ENCODE peak calls at places on chromosomes 7 and 10, in four cellular contexts. C is K562, T is GM12878, A is H1. R is an unnamed sample.

GRCh38 chr7:143382791-143383641 is 1.9 kb downstream of the ZYX start:
- DNase-seq in C (no peak), A (no peak), T (no peak), R (no peak)

GRCh38 chr10:22682237-22683192 is 31.9 kb downstream of the PIP4K2A start:
- DNase-seq in T (peak), C (no peak), A (no peak), R (peak)

GRCh38 chr10:31602541-31603244 is 283.7 kb downstream of the ZEB1 start:
- DNase-seq in A (no peak), T (no peak), C (no peak), R (no peak)

GRCh38 chr7:35729061-35729783 is 34.3 kb upstream of the HERPUD2 start:
- DNase-seq in T (peak), A (no peak), C (no peak), R (no peak)

GRCh38 chr7:130154131-130154500 is 51.1 kb downstream of the TMEM209 start:
- DNase-seq in C (no peak), T (no peak), A (no peak), R (no peak)

GRCh38 chr7:6647541-6647940 is 10.4 kb downstream of the ZNF316 start:
- DNase-seq in C (no peak), T (no peak), A (no peak), R (no peak)

GRCh38 chr10:51369903-51370302 is 295.6 kb downstream of the PRKG1 start:
- DNase-seq in A (no peak), T (no peak), C (no peak), R (no peak)

GRCh38 chr7:75732764-75733630 is 5.7 kb downstream of the HIP1 start:
- DNase-seq in T (no peak), C (peak), A (no peak), R (no peak)

GRCh38 chr10:28722065-28722803 is 44.9 kb downstream of the BAMBI start:
- DNase-seq in T (no peak), A (peak), C (no peak), R (no peak)

GRCh38 chr10:97830064-97830463 is 19.6 kb upstream of the GOLGA7B start:
- DNase-seq in A (no peak), T (no peak), C (no peak), R (no peak)

GRCh38 chr7:106064836-106065559 is 47.1 kb downstream of the SYPL1 start:
- DNase-seq in T (no peak), C (peak), A (no peak), R (peak)

GRCh38 chr10:61170594-61170993 is 226.6 kb upstream of the RHOBTB1 start:
- DNase-seq in A (no peak), C (no peak), T (no peak), R (no peak)

GRCh38 chr10:30182191-30183075 is 123.0 kb upstream of the JCAD start:
- DNase-seq in C (no peak), A (no peak), T (no peak), R (peak)

GRCh38 chr10:120586471-120586872 is 129.4 kb downstream of the PLPP4 start:
- DNase-seq in C (no peak), T (no peak), A (no peak), R (no peak)

GRCh38 chr7:77313876-77314480 is 102.2 kb downstream of the GSAP start:
- DNase-seq in C (no peak), T (no peak), A (no peak), R (no peak)

GRCh38 chr7:5420108-5420840 is 3.4 kb downstream of the TNRC18 start:
- DNase-seq in T (no peak), C (no peak), A (no peak), R (no peak)

GRCh38 chr10:117007080-117007479 is 2.1 kb upstream of the SHTN1 start:
- DNase-seq in A (no peak), C (peak), T (no peak), R (peak)

GRCh38 chr7:14899065-14899464 is 3.5 kb downstream of the DGKB start:
- DNase-seq in A (no peak), C (no peak), T (no peak), R (no peak)

GRCh38 chr7:29177963-29178612 is 16.5 kb upstream of the CHN2 start:
- DNase-seq in A (no peak), T (no peak), C (no peak), R (no peak)

GRCh38 chr10:77643795-77644468 is 6.3 kb upstream of the KCNMA1 start:
- DNase-seq in T (no peak), C (peak), A (no peak), R (peak)

GRCh38 chr7:471866-472639 is 47.6 kb downstream of the PDGFA start:
- DNase-seq in C (peak), A (no peak), T (no peak), R (peak)

GRCh38 chr10:86446424-86446823 is 75.2 kb downstream of the WAPL start:
- DNase-seq in C (no peak), T (no peak), A (no peak), R (no peak)

GRCh38 chr7:21338728-21339164 is 89.1 kb upstream of the SP4 start:
- DNase-seq in A (no peak), C (no peak), T (no peak), R (no peak)

GRCh38 chr10:86074294-86074693 is 292.3 kb downstream of the GRID1 start:
- DNase-seq in A (no peak), C (no peak), T (no peak), R (no peak)

GRCh38 chr10:109902992-109903947 is 20.0 kb downstream of the XPNPEP1 start:
- DNase-seq in T (no peak), A (no peak), C (no peak), R (no peak)

GRCh38 chr7:121103579-121103978 is 115.1 kb downstream of the CPED1 start:
- DNase-seq in A (no peak), T (no peak), C (no peak), R (no peak)

GRCh38 chr7:25098096-25099046 is 26.7 kb downstream of the CYCS start:
- DNase-seq in C (peak), A (peak), T (no peak), R (peak)

GRCh38 chr10:7700577-7701125 is 2.5 kb upstream of the ITIH2 start:
- DNase-seq in A (no peak), C (no peak), T (no peak), R (peak)

GRCh38 chr7:143382126-143382790 is 1.1 kb downstream of the ZYX start:
- DNase-seq in T (no peak), A (no peak), C (no peak), R (no peak)

GRCh38 chr7:115728518-115728917 is 302.0 kb downstream of the TFEC start:
- DNase-seq in A (no peak), T (no peak), C (no peak), R (no peak)

GRCh38 chr7:115734643-115735042 is 295.9 kb downstream of the TFEC start:
- DNase-seq in C (no peak), A (no peak), T (no peak), R (no peak)

GRCh38 chr7:115731796-115732471 is 298.6 kb downstream of the TFEC start:
- DNase-seq in A (no peak), T (no peak), C (no peak), R (no peak)
- TF ChIP-seq RFX5 in A (no peak), T (no peak), C (no peak), R (no peak)

DNA sequence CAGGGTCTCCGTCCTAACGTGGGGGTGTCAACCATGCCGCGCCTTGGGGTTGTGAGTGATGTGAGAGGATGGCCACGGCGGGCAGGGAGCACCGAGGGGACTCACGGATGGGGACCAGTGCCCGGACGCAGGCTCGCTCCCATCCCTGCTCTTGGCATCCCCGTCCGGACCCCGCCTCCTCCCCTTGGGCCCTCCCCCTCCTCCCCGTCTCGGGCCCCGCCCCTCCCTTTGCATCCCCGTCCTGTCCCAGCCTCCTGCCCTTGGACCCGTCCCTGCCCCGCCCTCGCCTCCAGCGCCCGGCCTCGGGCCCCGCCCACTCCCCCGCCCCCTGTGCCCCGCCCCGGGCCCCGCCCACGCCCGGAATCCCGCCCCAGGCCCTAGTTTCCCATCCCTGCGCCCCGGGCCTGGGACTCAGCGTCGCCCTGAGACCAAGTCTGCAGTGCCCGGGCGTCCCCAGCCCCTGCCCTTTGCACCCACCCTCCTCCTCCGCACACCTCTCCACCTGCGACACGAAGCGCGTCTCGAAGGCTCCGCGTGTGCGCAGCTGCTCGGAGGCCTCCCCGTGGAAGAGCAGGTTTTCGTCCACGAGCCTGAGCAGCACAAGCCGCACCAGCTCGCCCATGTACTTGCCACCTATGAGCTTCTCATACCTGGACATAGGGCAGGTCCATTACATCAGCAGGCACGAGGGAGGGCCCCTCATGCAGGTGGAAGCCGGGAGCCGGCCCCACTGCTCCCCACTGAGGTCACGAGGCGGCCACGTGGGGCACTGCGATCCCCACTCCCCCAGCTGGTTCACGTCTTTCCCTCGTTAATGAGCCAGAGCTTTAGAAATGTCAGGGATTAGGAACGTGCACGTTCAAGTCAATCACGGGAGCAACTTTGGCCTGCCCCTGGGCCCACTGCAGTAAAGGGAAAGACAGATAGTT is 5.1 kb upstream of the MYL7 start:
- DNase-seq in T (no peak), C (peak), A (peak), R (no peak)
- TF ChIP-seq SRF in T (no peak), C (no peak), A (no peak), R (no peak)

DNA sequence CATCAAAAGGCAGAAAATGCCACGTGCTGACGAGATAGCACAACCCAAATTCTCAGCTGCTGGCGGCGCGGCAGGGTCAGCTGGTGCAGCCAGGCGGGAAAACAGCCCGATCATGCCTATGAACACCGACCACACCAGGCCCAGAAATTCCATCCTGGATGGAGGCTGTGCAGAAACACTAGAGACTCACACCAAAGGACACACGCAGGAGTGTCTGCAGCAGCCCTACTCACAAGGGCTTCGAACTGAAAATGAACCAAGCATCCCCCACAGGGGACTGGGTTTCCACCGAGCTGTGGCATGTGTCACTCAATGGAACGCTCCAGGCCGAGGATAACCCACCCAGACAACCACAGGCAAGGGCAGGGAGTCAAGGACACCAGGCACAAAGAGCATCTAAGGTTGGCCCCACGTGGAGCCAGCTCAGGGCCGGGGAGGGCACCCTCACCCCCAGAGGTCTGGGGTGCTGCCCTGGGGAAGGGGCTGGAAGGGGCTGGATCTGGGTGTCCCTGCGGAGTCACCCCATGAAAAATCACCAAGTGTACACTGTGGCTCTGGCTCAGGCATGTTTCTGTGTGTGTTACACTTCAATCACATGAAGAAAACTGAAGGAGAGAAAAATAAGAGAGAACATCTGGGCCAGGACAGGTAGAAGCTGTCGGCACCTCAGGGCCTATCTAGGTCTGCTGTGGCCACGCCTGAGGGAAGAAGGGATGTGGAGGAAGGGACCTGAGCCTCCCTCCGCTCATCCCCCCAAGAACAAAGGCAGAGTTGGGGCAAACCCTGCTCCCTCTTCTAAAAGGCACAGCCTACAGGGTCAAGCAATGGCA is 33.0 kb downstream of the RASGEF1A start:
- DNase-seq in T (no peak), A (no peak), C (no peak), R (no peak)
- TF ChIP-seq RFX5 in T (no peak), A (no peak), C (no peak), R (no peak)

GRCh38 chr7:111784311-111784710 is 222.0 kb upstream of the IMMP2L start:
- DNase-seq in C (no peak), A (no peak), T (no peak), R (no peak)

GRCh38 chr7:111784971-111785575 is 222.8 kb upstream of the IMMP2L start:
- DNase-seq in T (no peak), A (no peak), C (no peak), R (no peak)

GRCh38 chr7:111789880-111790279 is 227.6 kb upstream of the IMMP2L start:
- DNase-seq in T (no peak), A (no peak), C (no peak), R (peak)

GRCh38 chr7:111783867-111784266 is 221.6 kb upstream of the IMMP2L start:
- DNase-seq in A (no peak), C (no peak), T (no peak), R (no peak)

GRCh38 chr7:111788426-111788825 is 226.1 kb upstream of the IMMP2L start:
- DNase-seq in T (no peak), C (no peak), A (no peak), R (no peak)
- TF ChIP-seq SRF in T (no peak), C (no peak), A (no peak), R (no peak)

GRCh38 chr10:132696204-132696603 is 89.7 kb downstream of the NKX6-2 start:
- DNase-seq in C (no peak), A (no peak), T (no peak), R (no peak)
- TF ChIP-seq RFX5 in C (no peak), A (no peak), T (no peak), R (no peak)

GRCh38 chr10:11012880-11013279 is 4.8 kb upstream of the CELF2 start:
- DNase-seq in C (no peak), A (no peak), T (no peak), R (no peak)

GRCh38 chr10:11015371-11015934 is 2.2 kb upstream of the CELF2 start:
- DNase-seq in A (no peak), C (no peak), T (no peak), R (no peak)

GRCh38 chr10:11012476-11012875 is 5.2 kb upstream of the CELF2 start:
- DNase-seq in T (no peak), C (no peak), A (no peak), R (no peak)

GRCh38 chr10:11016959-11017574 is 605 bp upstream of the CELF2 start:
- DNase-seq in C (no peak), A (no peak), T (no peak), R (no peak)

DNA sequence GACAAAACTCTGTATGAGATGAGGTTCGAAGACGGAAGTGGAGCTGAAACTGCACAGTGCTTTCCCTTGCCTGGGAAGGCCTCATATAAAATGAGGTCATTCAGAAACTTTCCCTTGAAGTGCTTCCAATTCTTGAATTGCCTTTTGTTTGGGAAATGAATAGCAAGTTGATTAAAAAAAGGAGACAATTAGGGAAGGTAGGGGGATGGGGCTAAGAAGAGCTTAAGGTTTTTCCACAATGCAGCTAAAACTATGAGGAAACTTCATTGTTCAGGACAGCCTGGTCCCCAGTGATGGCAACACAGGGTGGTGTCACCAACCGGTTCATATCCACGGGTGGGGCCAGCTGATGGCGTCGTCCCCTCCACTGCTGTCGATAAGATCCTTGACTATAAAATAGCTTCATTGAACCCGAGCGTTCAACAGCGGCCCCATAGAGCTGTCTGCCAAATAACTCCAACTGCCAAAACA is 3.0 kb upstream of the CELF2 start:
- DNase-seq in A (no peak), T (no peak), C (no peak), R (no peak)
- TF ChIP-seq SRF in A (no peak), T (no peak), C (no peak), R (no peak)

GRCh38 chr7:101488826-101489572 is 126.3 kb downstream of the COL26A1 start:
- DNase-seq in C (no peak), A (no peak), T (no peak), R (no peak)
- TF ChIP-seq RFX5 in C (no peak), A (no peak), T (no peak), R (no peak)

DNA sequence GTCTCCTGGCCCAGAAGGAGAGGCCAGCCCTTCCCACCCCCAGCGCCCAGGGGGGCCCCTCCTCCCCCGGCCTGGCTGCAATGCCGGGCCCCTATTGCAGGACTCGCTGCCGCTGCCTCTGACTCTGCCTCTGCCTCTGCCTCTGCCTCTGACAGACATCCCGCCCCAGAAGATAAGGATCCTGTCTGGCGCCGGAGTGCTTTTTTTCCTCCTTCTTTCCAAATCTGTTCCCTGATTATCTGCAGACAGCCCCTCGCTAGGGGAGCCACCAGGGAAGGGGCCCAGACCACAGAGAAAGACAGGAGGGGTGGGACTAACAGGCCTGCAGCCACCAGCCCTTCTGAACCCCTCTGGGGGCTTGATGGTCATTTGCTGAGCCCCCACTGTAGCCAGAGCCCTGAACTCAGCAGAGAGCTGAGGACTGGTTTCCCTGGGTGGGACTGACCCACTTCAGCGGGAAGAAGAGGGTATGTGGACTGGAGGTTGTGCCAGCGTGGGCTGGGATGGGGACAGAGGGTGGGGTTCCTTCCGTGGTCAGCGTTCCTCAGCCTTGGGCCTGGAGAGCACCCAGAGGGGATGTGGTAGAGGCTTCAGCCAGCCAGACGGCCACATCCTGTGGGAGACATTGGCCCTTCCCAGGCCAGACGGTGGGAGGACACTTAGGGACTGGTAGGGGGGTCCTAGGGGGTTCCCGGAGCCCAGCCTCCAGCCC is 22.8 kb downstream of the UNC5B start:
- DNase-seq in A (no peak), T (no peak), C (peak), R (no peak)
- TF ChIP-seq SRF in A (no peak), T (no peak), C (no peak), R (no peak)

R was measured in HepG2.